ENCODE peak calls at places on chromosomes 13 and 19, in ten cellular contexts. H is right lobe of liver; C is aorta; A is CD8-positive, alpha-beta memory T cell; J is pancreas; D is CD8-positive, alpha-beta T cell; K is uterus; L is GM23338; T is upper lobe of right lung; X is NT2/D1. E is an unnamed sample.

GRCh38 chr19:10780368-10780767 is 55.6 kb downstream of the TMED1 start:
- DNase-seq in H (peak), D (no peak), K (peak), T (no peak), A (no peak), C (peak), L (no peak), J (no peak), X (no peak), E (peak)

GRCh38 chr13:96020941-96021340 is 32.3 kb downstream of the UGGT2 start:
- DNase-seq in H (no peak), C (no peak), T (no peak), J (no peak), L (no peak), A (no peak), D (no peak), K (no peak), X (no peak), E (no peak)

GRCh38 chr13:38180670-38181069 is 169.0 kb upstream of the UFM1 start:
- DNase-seq in A (no peak), K (no peak), L (no peak), J (no peak), D (no peak), C (no peak), T (no peak), X (no peak), H (no peak), E (no peak)

GRCh38 chr13:28531195-28531955 is 36.4 kb upstream of the FLT1 start:
- DNase-seq in K (peak), L (peak), X (no peak), D (no peak), T (peak), J (no peak), C (peak), H (peak), A (no peak), E (peak)

GRCh38 chr13:34459856-34460255 is 482.2 kb upstream of the NBEA start:
- DNase-seq in X (no peak), L (no peak), H (no peak), T (no peak), J (no peak), K (no peak), D (no peak), C (no peak), A (no peak), E (no peak)

GRCh38 chr13:42926555-42926954 is 65.5 kb downstream of the EPSTI1 start:
- DNase-seq in K (no peak), H (no peak), A (no peak), L (no peak), J (no peak), D (no peak), C (no peak), T (no peak), X (no peak), E (no peak)

GRCh38 chr13:38763446-38764381 is 76.8 kb downstream of the FREM2 start:
- DNase-seq in L (peak), D (no peak), X (peak), A (no peak), J (no peak), C (no peak), K (no peak), H (no peak), T (no peak), E (no peak)

GRCh38 chr19:38527466-38528136 is 90.2 kb downstream of the MAP4K1 start:
- DNase-seq in H (no peak), X (no peak), J (no peak), K (no peak), A (no peak), T (no peak), D (no peak), L (peak), C (no peak), E (no peak)

GRCh38 chr13:32911506-32911905 is 104.7 kb upstream of the KL start:
- DNase-seq in C (no peak), A (no peak), X (no peak), H (no peak), J (no peak), T (no peak), L (peak), D (no peak), K (no peak), E (no peak)

GRCh38 chr13:24500977-24501376 is 11.6 kb downstream of the PARP4 start:
- DNase-seq in C (no peak), X (no peak), J (no peak), H (no peak), K (no peak), D (no peak), T (no peak), A (no peak), L (no peak), E (no peak)

GRCh38 chr19:44817725-44818469 is 9.0 kb downstream of the BCAM start:
- DNase-seq in C (no peak), T (no peak), A (no peak), H (no peak), K (no peak), X (no peak), L (no peak), D (no peak), J (no peak), E (no peak)

GRCh38 chr13:110440946-110441731 is 120.4 kb downstream of the RAB20 start:
- DNase-seq in C (no peak), H (no peak), T (no peak), D (no peak), K (no peak), J (no peak), X (no peak), A (no peak), L (no peak), E (no peak)

GRCh38 chr19:12828494-12828893 is 5.9 kb downstream of the RTBDN start:
- DNase-seq in K (no peak), H (peak), J (peak), C (no peak), X (no peak), L (peak), A (no peak), T (no peak), D (no peak), E (no peak)

GRCh38 chr13:87234981-87235380 is 436.2 kb upstream of the SLITRK5 start:
- DNase-seq in T (no peak), A (no peak), C (no peak), X (no peak), H (no peak), D (no peak), L (no peak), J (no peak), K (no peak), E (no peak)

GRCh38 chr13:111262715-111263114 is 57.7 kb upstream of the TEX29 start:
- DNase-seq in L (no peak), X (no peak), D (no peak), H (no peak), T (no peak), C (no peak), K (no peak), J (no peak), A (no peak), E (no peak)

GRCh38 chr13:50365683-50366391 is 350.6 kb downstream of the KCNRG start:
- DNase-seq in K (no peak), A (peak), C (no peak), J (peak), D (peak), X (no peak), H (no peak), L (no peak), T (no peak), E (peak)

GRCh38 chr13:110855363-110855762 is 59.5 kb downstream of the ANKRD10 start:
- DNase-seq in T (no peak), K (no peak), H (no peak), D (no peak), J (no peak), L (no peak), C (no peak), X (no peak), A (no peak), E (no peak)

GRCh38 chr13:34435338-34435737 is 506.7 kb upstream of the NBEA start:
- DNase-seq in L (no peak), C (no peak), D (no peak), X (no peak), A (no peak), T (no peak), J (no peak), H (no peak), K (no peak), E (no peak)

GRCh38 chr19:4866595-4867424 is 657 bp downstream of the PLIN3 start:
- DNase-seq in T (peak), C (peak), L (peak), D (peak), A (peak), X (peak), H (peak), K (peak), J (peak), E (peak)

GRCh38 chr13:110398564-110399507 is 91.8 kb downstream of the COL4A2 start:
- DNase-seq in J (no peak), X (no peak), L (no peak), T (no peak), D (no peak), H (no peak), K (peak), C (peak), A (no peak), E (no peak)

GRCh38 chr13:51856027-51856736 is 5.6 kb upstream of the CCDC70 start:
- DNase-seq in L (no peak), A (no peak), T (no peak), J (no peak), K (no peak), C (no peak), X (no peak), D (no peak), H (no peak), E (no peak)

GRCh38 chr13:23680836-23681235 is 110.6 kb downstream of the TNFRSF19 start:
- DNase-seq in H (no peak), L (no peak), C (no peak), T (no peak), X (no peak), J (no peak), D (no peak), A (no peak), K (no peak), E (no peak)

GRCh38 chr19:55092423-55093318 is 17.0 kb downstream of the EPS8L1 start:
- DNase-seq in T (no peak), H (no peak), C (no peak), L (peak), A (no peak), J (no peak), X (no peak), D (no peak), K (no peak), E (no peak)

GRCh38 chr13:80036845-80037504 is 304.0 kb downstream of the SPRY2 start:
- DNase-seq in D (no peak), C (peak), T (no peak), A (no peak), L (no peak), J (no peak), K (no peak), X (no peak), H (no peak), E (no peak)

GRCh38 chr19:10625003-10625761 is at the start of gene SLC44A2:
- DNase-seq in K (peak), D (no peak), A (no peak), T (peak), L (peak), H (peak), J (peak), X (no peak), C (peak), E (peak)

GRCh38 chr13:113860051-113860471 is 3.8 kb downstream of the GAS6 start:
- DNase-seq in D (no peak), J (peak), H (no peak), K (no peak), T (no peak), X (no peak), L (peak), A (no peak), C (no peak), E (no peak)
- H3K4me3 ChIP-seq in D (no peak), J (no peak), H (no peak), K (no peak), T (no peak), X (no peak), L (peak), A (no peak), C (no peak), E (no peak)

GRCh38 chr13:55583953-55584593 is 1556.6 kb upstream of the PRR20A start:
- DNase-seq in D (no peak), H (no peak), X (no peak), A (no peak), K (no peak), T (no peak), L (peak), J (no peak), C (no peak), E (no peak)
- H3K4me3 ChIP-seq in D (no peak), H (no peak), X (no peak), A (no peak), K (no peak), T (no peak), L (peak), J (no peak), C (no peak), E (no peak)

DNA sequence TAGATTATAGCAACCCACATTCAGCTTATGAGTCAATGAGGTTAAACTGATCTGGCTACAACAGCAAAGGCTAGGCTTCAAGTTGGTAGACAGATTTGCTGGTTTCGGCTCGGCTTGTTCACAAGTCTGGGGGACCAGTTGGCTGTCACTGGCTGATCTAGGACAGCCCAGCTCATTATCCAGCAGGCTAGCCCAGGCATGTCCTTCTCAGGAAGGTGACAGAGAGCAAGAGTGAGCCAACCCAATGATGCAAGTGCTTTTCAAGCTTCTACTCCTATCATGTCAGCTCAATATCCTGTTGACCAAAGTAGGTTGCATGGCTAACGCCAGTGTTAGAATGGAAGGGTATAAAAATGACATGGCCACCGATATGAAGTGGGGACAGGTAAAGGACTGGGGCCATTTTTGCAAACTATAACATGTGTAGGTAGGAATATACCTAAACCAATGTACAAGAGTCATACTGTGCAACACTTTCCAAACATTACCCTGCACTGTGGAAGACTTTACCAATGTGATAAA is 220.9 kb upstream of the SOX21 start:
- DNase-seq in T (no peak), D (no peak), L (no peak), A (no peak), H (no peak), C (no peak), X (no peak), K (no peak), J (no peak), E (no peak)
- H3K4me3 ChIP-seq in T (no peak), D (no peak), L (no peak), A (no peak), H (no peak), C (no peak), X (no peak), K (no peak), J (no peak), E (no peak)

DNA sequence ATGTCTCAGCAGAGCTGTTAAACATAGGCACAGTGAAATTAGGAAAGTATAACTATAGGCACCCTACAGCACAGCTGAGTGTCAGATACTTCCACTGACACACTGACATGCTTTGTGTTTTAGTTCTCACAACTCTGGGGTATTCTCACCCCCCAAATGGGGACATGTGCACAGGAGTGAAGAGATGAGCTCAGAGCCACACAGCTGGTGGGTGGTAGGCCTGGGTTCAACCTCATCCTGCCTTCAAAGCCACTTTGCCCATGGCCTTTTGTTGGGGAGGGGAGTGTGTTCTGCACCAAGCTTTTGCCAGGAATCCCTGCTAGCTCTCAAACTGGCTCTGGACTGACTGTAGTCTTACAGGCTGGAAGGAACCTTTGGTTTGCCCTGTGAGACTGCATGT is 1.7 kb upstream of the SLC35E1 start:
- DNase-seq in X (no peak), A (no peak), T (no peak), C (no peak), D (no peak), H (no peak), L (no peak), K (no peak), J (no peak), E (no peak)
- H3K4me3 ChIP-seq in X (no peak), A (peak), T (peak), C (no peak), D (no peak), H (no peak), L (peak), K (no peak), J (peak), E (peak)